ENCODE peak calls at places on chromosomes 7 and 10, in four cellular contexts. Z is brain microvascular endothelial cell, L is testis, J is heart left ventricle. D is an unnamed sample. For H3K27me3, the result is how much of the 10 kb centered on the place peaks cover.

GRCh38 chr7:123746055-123746454 is 2.7 kb downstream of the WASL start:
- DNase-seq in Z (no peak), L (no peak), J (no peak), D (no peak)

GRCh38 chr10:74912674-74913073 is 86.3 kb downstream of the KAT6B start:
- DNase-seq in Z (no peak), L (no peak), J (no peak), D (no peak)

GRCh38 chr10:101656915-101657314 is 38.1 kb downstream of the FBXW4 start:
- DNase-seq in Z (no peak), L (no peak), J (no peak), D (no peak)

GRCh38 chr7:80346704-80347103 is 165.2 kb downstream of the GNAT3 start:
- DNase-seq in Z (no peak), L (no peak), J (no peak), D (no peak)

GRCh38 chr10:17062493-17063487 is 66.8 kb downstream of the CUBN start:
- DNase-seq in Z (peak), L (peak), J (no peak), D (peak)

GRCh38 chr10:86904600-86904999 is 52.8 kb downstream of the MMRN2 start:
- DNase-seq in Z (no peak), L (no peak), J (no peak), D (no peak)

GRCh38 chr10:10977231-10977956 is 40.3 kb upstream of the CELF2 start:
- DNase-seq in Z (no peak), L (no peak), J (no peak), D (peak)

GRCh38 chr10:77381750-77382149 is 255.9 kb downstream of the KCNMA1 start:
- DNase-seq in Z (no peak), L (no peak), J (no peak), D (no peak)

GRCh38 chr10:33697016-33697415 is 362.5 kb upstream of the NRP1 start:
- DNase-seq in Z (no peak), L (no peak), J (no peak), D (no peak)

GRCh38 chr7:156178214-156178613 is 366.0 kb upstream of the SHH start:
- DNase-seq in Z (no peak), L (no peak), J (no peak), D (no peak)

GRCh38 chr7:17325364-17325763 is 26.9 kb downstream of the AHR start:
- DNase-seq in Z (no peak), L (no peak), J (no peak), D (no peak)

GRCh38 chr10:117496031-117496430 is 46.5 kb upstream of the EMX2 start:
- DNase-seq in Z (no peak), L (no peak), J (no peak), D (no peak)

GRCh38 chr7:151233111-151233701 is 923 bp downstream of the CHPF2 start:
- DNase-seq in Z (peak), L (peak), J (no peak), D (no peak)

GRCh38 chr7:100567045-100567730 is 6.5 kb downstream of the SAP25 start:
- DNase-seq in Z (no peak), L (no peak), J (no peak), D (no peak)

GRCh38 chr7:121328508-121329459 is at the start of gene WNT16:
- DNase-seq in Z (no peak), L (peak), J (no peak), D (no peak)

GRCh38 chr7:92400013-92400412 is 47.3 kb upstream of the GATAD1 start:
- DNase-seq in Z (no peak), L (no peak), J (no peak), D (no peak)

GRCh38 chr7:158650821-158651225 is 53.8 kb downstream of the NCAPG2 start:
- DNase-seq in Z (peak), L (no peak), J (no peak), D (no peak)

GRCh38 chr10:100810091-100810834 is 64.9 kb downstream of the PAX2 start:
- DNase-seq in Z (no peak), L (no peak), J (no peak), D (no peak)

DNA sequence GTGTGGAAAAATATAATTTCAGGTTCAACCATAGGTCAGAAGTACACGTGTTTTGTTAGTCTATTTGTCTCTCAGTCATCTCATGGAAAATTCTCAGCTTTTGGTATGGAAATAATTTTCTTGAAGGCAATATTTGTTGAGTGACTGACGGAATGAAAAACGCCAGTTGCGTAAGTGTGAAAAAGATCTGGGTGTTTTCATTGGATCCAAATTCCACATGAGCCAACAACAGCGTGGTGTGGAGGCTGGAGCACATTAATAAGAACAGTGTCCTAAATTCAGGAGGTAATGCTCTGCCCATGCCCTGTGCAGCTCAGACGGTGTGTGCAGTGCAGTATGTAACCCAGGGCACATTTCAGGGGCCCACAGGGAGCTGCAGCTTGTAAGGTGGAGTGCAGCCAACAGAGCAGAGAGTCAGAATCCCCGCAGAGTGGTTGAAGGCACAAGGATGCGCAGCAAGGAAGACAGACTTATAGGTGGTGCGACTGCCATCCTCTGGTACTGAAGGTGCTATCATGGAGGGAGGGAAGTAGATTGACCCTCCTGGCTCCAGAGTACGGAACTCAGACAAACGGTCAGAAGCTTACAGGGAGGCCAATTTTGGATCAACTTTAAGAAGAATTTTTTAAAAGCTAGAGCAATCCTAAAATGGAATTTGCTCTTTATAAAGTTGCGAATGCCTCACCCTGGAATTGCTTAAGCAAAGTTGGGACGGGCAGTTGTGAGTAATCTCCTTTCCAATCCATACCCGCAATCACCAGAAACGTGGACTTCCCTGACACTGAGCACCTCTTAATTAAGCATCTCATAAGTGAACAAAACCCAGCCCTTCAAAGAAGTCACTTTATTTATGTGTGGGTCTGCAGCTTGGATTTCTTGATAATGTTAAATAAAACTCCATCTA is 38.0 kb downstream of the EGFR start:
- DNase-seq in Z (peak), L (no peak), J (no peak), D (peak)
- TF ChIP-seq CTCF in Z (no peak), L (no peak), J (no peak), D (no peak)

GRCh38 chr10:62266147-62266546 is 2.5 kb downstream of the RTKN2 start:
- DNase-seq in Z (no peak), L (no peak), J (no peak), D (no peak)
- H3K4me3 ChIP-seq in Z (no peak), L (no peak), J (no peak), D (no peak)

GRCh38 chr10:132306951-132307751 is 599 bp downstream of the STK32C start:
- DNase-seq in Z (no peak), L (peak), J (peak), D (peak)
- H3K27me3 ChIP-seq in Z (under half), L (under half), J (under half), D (under half)

GRCh38 chr7:32381024-32381601 is 109.1 kb downstream of the LSM5 start:
- DNase-seq in Z (no peak), L (no peak), J (no peak), D (no peak)
- TF ChIP-seq CTCF in Z (no peak), L (no peak), J (no peak), D (no peak)

DNA sequence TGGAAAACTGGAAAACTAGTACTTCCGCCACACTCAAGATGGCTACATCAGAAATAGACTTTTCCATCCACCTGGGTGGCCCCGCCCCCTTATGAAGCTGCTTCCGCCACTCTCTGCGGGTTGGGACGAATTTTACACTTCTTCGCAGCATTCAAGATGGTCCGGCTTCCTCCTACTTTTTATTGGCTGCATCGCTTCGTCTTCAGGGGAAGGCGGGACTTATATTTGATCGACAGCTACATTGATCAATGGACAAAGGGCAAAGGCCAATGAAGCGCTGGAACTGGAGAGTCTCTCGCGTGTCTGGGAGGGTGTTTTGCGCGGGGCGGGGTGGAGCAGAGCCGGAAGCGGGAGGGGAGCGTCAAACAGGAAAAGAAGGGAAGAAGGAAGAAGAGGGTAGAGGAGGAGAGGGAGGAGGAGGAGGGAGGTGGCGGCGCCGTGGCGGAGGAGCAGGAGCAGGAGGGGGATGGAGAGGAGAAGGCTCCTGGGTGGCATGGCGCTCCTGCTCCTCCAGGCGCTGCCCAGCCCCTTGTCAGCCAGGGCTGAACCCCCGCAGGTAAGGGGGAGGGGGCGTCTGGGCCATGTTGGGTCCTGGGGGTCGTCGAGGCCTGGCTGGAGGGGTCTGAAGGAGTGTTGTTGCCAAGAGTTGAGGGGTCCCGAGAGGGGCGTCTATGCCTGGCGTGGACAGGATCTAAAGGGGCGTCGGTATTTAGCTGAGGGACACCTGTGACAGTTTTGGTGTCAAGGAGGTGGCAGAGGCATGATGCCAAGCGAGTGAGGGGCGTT is at the start of gene WBP1L:
- DNase-seq in Z (peak), L (peak), J (peak), D (peak)
- H3K4me3 ChIP-seq in Z (peak), L (peak), J (peak), D (peak)

DNA sequence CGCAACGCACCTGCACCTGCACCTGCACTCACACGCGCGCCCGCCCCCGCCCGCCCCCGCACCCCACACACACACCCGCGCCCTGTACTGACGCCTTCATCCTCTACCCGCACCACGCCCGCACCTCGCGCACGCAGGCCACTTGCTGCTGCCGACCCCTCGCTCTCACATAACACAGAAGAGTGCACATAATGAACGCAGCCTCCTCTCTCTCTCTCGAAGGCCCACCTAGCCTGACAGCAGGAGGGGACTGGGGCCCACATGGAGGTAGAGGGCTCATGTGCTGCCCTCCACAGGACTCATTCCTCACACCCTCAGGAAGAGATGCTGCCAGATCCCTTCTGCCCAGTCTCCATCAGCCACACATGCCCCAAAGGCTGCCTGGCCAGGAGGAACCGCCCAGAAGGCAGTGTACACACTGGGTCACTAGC is 432 bp upstream of the CAMK2B start:
- DNase-seq in Z (no peak), L (no peak), J (no peak), D (peak)
- H3K27me3 ChIP-seq in Z (under half), L (under half), J (under half), D (under half)

GRCh38 chr10:126429275-126429674 is 41.0 kb upstream of the ADAM12 start:
- DNase-seq in Z (no peak), L (no peak), J (no peak), D (no peak)
- TF ChIP-seq CTCF in Z (no peak), L (no peak), J (no peak), D (no peak)

GRCh38 chr7:199465-200249 is 7.3 kb downstream of the FAM20C start:
- DNase-seq in Z (no peak), L (no peak), J (no peak), D (peak)
- H3K4me3 ChIP-seq in Z (no peak), L (no peak), J (no peak), D (no peak)

GRCh38 chr10:99539120-99539519 is 6.4 kb downstream of the NKX2-3 start:
- DNase-seq in Z (no peak), L (no peak), J (no peak), D (no peak)

GRCh38 chr10:99540673-99541531 is 8.2 kb downstream of the NKX2-3 start:
- DNase-seq in Z (no peak), L (no peak), J (no peak), D (no peak)

GRCh38 chr10:99539820-99540219 is 7.1 kb downstream of the NKX2-3 start:
- DNase-seq in Z (no peak), L (no peak), J (no peak), D (no peak)

GRCh38 chr10:99538287-99538917 is 5.7 kb downstream of the NKX2-3 start:
- DNase-seq in Z (no peak), L (no peak), J (no peak), D (no peak)

GRCh38 chr10:99540339-99540672 is 7.6 kb downstream of the NKX2-3 start:
- DNase-seq in Z (no peak), L (no peak), J (no peak), D (no peak)
- H3K27me3 ChIP-seq in Z (half or more), L (under half), J (half or more), D (half or more)